ENCODE peak calls at places on chromosomes 11 and 22, in seven cellular contexts. H, P, V, I, Q, D and C are unnamed samples.

GRCh38 chr11:2555376-2555775 is 110.6 kb downstream of the KCNQ1 start:
- DNase-seq in V (no peak), Q (peak), P (peak), H (no peak), D (no peak), I (no peak), C (no peak)

GRCh38 chr22:23032681-23033080 is 37.6 kb upstream of the GNAZ start:
- DNase-seq in Q (no peak), V (no peak), H (no peak), P (no peak), D (no peak), I (no peak), C (no peak)

GRCh38 chr22:46073683-46074504 is 76.4 kb upstream of the PPARA start:
- DNase-seq in P (peak), D (peak), V (no peak), H (no peak), I (no peak), Q (peak), C (no peak)

GRCh38 chr11:118870396-118871343 is 13.0 kb upstream of the CXCR5 start:
- DNase-seq in Q (no peak), H (no peak), D (peak), I (no peak), P (peak), V (no peak), C (no peak)

GRCh38 chr11:108985611-108986279 is 320.9 kb downstream of the DDX10 start:
- DNase-seq in P (no peak), I (no peak), Q (no peak), V (no peak), H (no peak), D (no peak), C (no peak)

GRCh38 chr22:36227396-36227795 is 11.9 kb downstream of the APOL2 start:
- DNase-seq in V (no peak), Q (no peak), I (peak), D (no peak), P (no peak), H (no peak), C (no peak)

GRCh38 chr11:68303083-68303482 is 9.3 kb upstream of the LRP5 start:
- DNase-seq in H (no peak), P (no peak), D (no peak), Q (no peak), V (no peak), I (no peak), C (no peak)

GRCh38 chr22:37206841-37207821 is 5.1 kb downstream of the SSTR3 start:
- DNase-seq in I (no peak), H (no peak), P (peak), V (no peak), Q (peak), D (no peak), C (no peak)

GRCh38 chr22:45584621-45585436 is 82.1 kb downstream of the FBLN1 start:
- DNase-seq in V (no peak), P (no peak), H (no peak), Q (peak), I (no peak), D (no peak), C (no peak)